ENCODE peak calls at places on chromosomes 6 and 20, in nine cellular contexts. Z is A549; F is ELF-1; S is stimulated activated naive CD4-positive, alpha-beta T cell treated with Interleukin-2 at 50 U/mL for 16 hours; T is ascending aorta; Q is omental fat pad; L is T-cell; Y is K562; V is foreskin fibroblast. M is an unnamed sample.
A peak's percentile ranks its signal among the peaks of the same experiment; 100 is the strongest.

GRCh38 chr6:46233131-46233530 is 62.4 kb upstream of the ENPP5 start:
- DNase-seq in S (no peak), Y (no peak), L (no peak), F (no peak), V (no peak), T (no peak), Z (no peak), Q (no peak), M (no peak)

GRCh38 chr6:111591370-111591900 is 14.2 kb downstream of the TRAF3IP2 start:
- DNase-seq in V (peak; percentile 100), F (peak; percentile 20), S (no peak), Z (peak; percentile 90), Q (peak; percentile 95), L (no peak), T (peak; percentile 95), Y (no peak), M (peak; percentile 88)

GRCh38 chr6:125802383-125802782 is 11.6 kb downstream of the NCOA7 start:
- DNase-seq in T (no peak), L (no peak), Z (no peak), Q (no peak), S (no peak), F (no peak), Y (no peak), V (no peak), M (no peak)

GRCh38 chr6:139570166-139570565 is 195.7 kb upstream of the CITED2 start:
- DNase-seq in S (no peak), F (no peak), Z (no peak), T (no peak), Y (no peak), Q (no peak), V (peak; percentile 20), L (no peak), M (no peak)

GRCh38 chr20:55456316-55456940 is 548.9 kb downstream of the CBLN4 start:
- DNase-seq in S (no peak), T (no peak), Z (no peak), L (no peak), V (no peak), F (no peak), Q (no peak), Y (no peak), M (no peak)

GRCh38 chr6:52393780-52394179 is 26.4 kb upstream of the EFHC1 start:
- DNase-seq in T (no peak), L (no peak), Z (no peak), V (no peak), Q (no peak), F (no peak), S (no peak), Y (no peak), M (no peak)

GRCh38 chr6:49300911-49301310 is 162.1 kb downstream of the MMUT start:
- DNase-seq in L (no peak), S (no peak), Z (no peak), Y (no peak), V (no peak), F (no peak), Q (no peak), T (no peak), M (no peak)

GRCh38 chr6:34513628-34514027 is 42.5 kb downstream of the SPDEF start:
- DNase-seq in S (no peak), L (no peak), T (no peak), Y (peak; percentile 61), F (peak; percentile 49), Z (no peak), V (no peak), Q (no peak), M (no peak)

GRCh38 chr20:37475258-37475657 is 45.8 kb upstream of the NNAT start:
- DNase-seq in L (no peak), S (no peak), Q (no peak), Y (no peak), Z (no peak), F (no peak), T (no peak), V (no peak), M (no peak)

GRCh38 chr6:126033696-126034095 is 47.4 kb downstream of the TRMT11 start:
- DNase-seq in Z (peak; percentile 76), Y (peak; percentile 41), S (no peak), T (peak; percentile 67), V (peak; percentile 88), Q (no peak), L (no peak), F (peak; percentile 32), M (peak; percentile 68)

GRCh38 chr6:106974999-106975698 is 620 bp upstream of the CD24 start:
- DNase-seq in F (peak; percentile 85), L (no peak), S (no peak), Y (peak; percentile 44), Q (no peak), T (no peak), V (peak; percentile 52), Z (peak; percentile 53), M (no peak)

GRCh38 chr6:123182998-123183397 is 187.0 kb downstream of the CLVS2 start:
- DNase-seq in Y (no peak), Q (no peak), V (no peak), T (no peak), L (no peak), S (no peak), Z (no peak), F (no peak), M (no peak)

GRCh38 chr20:39210331-39211074 is 248.4 kb downstream of the DHX35 start:
- DNase-seq in Y (no peak), F (peak; percentile 59), Q (no peak), S (no peak), Z (no peak), L (no peak), V (no peak), T (no peak), M (no peak)

GRCh38 chr20:63176035-63176434 is 39.9 kb downstream of the YTHDF1 start:
- DNase-seq in Y (no peak), T (no peak), V (no peak), F (no peak), Z (no peak), S (no peak), Q (no peak), L (no peak), M (no peak)

GRCh38 chr6:2626381-2626780 is 124.3 kb downstream of the MYLK4 start:
- DNase-seq in Z (no peak), S (no peak), F (no peak), V (no peak), L (no peak), T (no peak), Q (no peak), Y (no peak), M (no peak)